ENCODE peak calls at places on chromosome 22, in seven cellular contexts. One of them, this sample, is unnamed.

GRCh38 chr22:44587004-44587793 is 89.2 kb upstream of the RTL6 start:
- DNase-seq in cardiac muscle cell: peak; percentile 23
- DNase-seq in Calu3: no peak
- DNase-seq in NCI-H345: peak; percentile 79
- DNase-seq in frontal cortex: no peak
- DNase-seq in trophoblast cell: peak; percentile 94
- DNase-seq in H9: no peak
- DNase-seq in this sample: peak; percentile 37

GRCh38 chr22:48343461-48343860 is 1484.2 kb downstream of the BRD1 start:
- DNase-seq in cardiac muscle cell: no peak
- DNase-seq in Calu3: no peak
- DNase-seq in NCI-H345: no peak
- DNase-seq in frontal cortex: no peak
- DNase-seq in trophoblast cell: no peak
- DNase-seq in H9: no peak
- DNase-seq in this sample: no peak

GRCh38 chr22:46881373-46882118 is 119.1 kb downstream of the TBC1D22A start:
- DNase-seq in cardiac muscle cell: no peak
- DNase-seq in Calu3: no peak
- DNase-seq in NCI-H345: no peak
- DNase-seq in frontal cortex: no peak
- DNase-seq in trophoblast cell: no peak
- DNase-seq in H9: no peak
- DNase-seq in this sample: no peak

GRCh38 chr22:49321477-49322055 is 506.1 kb downstream of the BRD1 start:
- DNase-seq in cardiac muscle cell: no peak
- DNase-seq in Calu3: no peak
- DNase-seq in NCI-H345: no peak
- DNase-seq in frontal cortex: no peak
- DNase-seq in trophoblast cell: no peak
- DNase-seq in H9: peak; percentile 22
- DNase-seq in this sample: peak; percentile 0

GRCh38 chr22:37476389-37477329 is 9.5 kb downstream of the MFNG start:
- DNase-seq in cardiac muscle cell: no peak
- DNase-seq in Calu3: no peak
- DNase-seq in NCI-H345: peak; percentile 52
- DNase-seq in frontal cortex: no peak
- DNase-seq in trophoblast cell: no peak
- DNase-seq in H9: no peak
- DNase-seq in this sample: peak; percentile 27

GRCh38 chr22:39236321-39237275 is 8.2 kb downstream of the PDGFB start:
- DNase-seq in cardiac muscle cell: peak; percentile 45
- DNase-seq in Calu3: no peak
- DNase-seq in NCI-H345: peak; percentile 83
- DNase-seq in frontal cortex: no peak
- DNase-seq in trophoblast cell: peak; percentile 17
- DNase-seq in H9: no peak
- DNase-seq in this sample: no peak

GRCh38 chr22:47550524-47551437 is 788.3 kb downstream of the TBC1D22A start:
- DNase-seq in cardiac muscle cell: no peak
- DNase-seq in Calu3: no peak
- DNase-seq in NCI-H345: no peak
- DNase-seq in frontal cortex: no peak
- DNase-seq in trophoblast cell: no peak
- DNase-seq in H9: no peak
- DNase-seq in this sample: no peak

GRCh38 chr22:37431811-37432707 is 4.8 kb upstream of the ELFN2 start:
- DNase-seq in cardiac muscle cell: peak; percentile 98
- DNase-seq in Calu3: peak; percentile 79
- DNase-seq in NCI-H345: no peak
- DNase-seq in frontal cortex: no peak
- DNase-seq in trophoblast cell: peak; percentile 21
- DNase-seq in H9: no peak
- DNase-seq in this sample: no peak

GRCh38 chr22:25475554-25476022 is 88.9 kb upstream of the GRK3 start:
- DNase-seq in cardiac muscle cell: peak; percentile 59
- DNase-seq in Calu3: no peak
- DNase-seq in NCI-H345: peak; percentile 80
- DNase-seq in frontal cortex: no peak
- DNase-seq in trophoblast cell: no peak
- DNase-seq in H9: no peak
- DNase-seq in this sample: no peak

GRCh38 chr22:32644252-32645100 is 157.0 kb upstream of the TIMP3 start:
- DNase-seq in cardiac muscle cell: peak; percentile 88
- DNase-seq in Calu3: peak; percentile 13
- DNase-seq in NCI-H345: no peak
- DNase-seq in frontal cortex: no peak
- DNase-seq in trophoblast cell: peak; percentile 84
- DNase-seq in H9: no peak
- DNase-seq in this sample: no peak

GRCh38 chr22:38707984-38708383 is 2.2 kb downstream of the GTPBP1 start:
- DNase-seq in cardiac muscle cell: no peak
- DNase-seq in Calu3: no peak
- DNase-seq in NCI-H345: no peak
- DNase-seq in frontal cortex: no peak
- DNase-seq in trophoblast cell: no peak
- DNase-seq in H9: no peak
- DNase-seq in this sample: no peak

This sample was measured in NCI-H526 treated with DMSO at 0.1 percent for 48 hours.